ENCODE peak calls at places on chromosomes 7 and 10, in seven cellular contexts. One of them, this sample, is unnamed.

GRCh38 chr10:11161910-11162309 is 144.2 kb downstream of the CELF2 start:
- DNase-seq in RWPE2: no peak
- DNase-seq in A549: no peak
- DNase-seq in pancreas: no peak
- DNase-seq in effector memory CD4-positive, alpha-beta T cell: no peak
- DNase-seq in heart left ventricle: no peak
- DNase-seq in ascending aorta: no peak
- DNase-seq in this sample: no peak

GRCh38 chr10:98555011-98555619 is 108.4 kb upstream of the HPS1 start:
- DNase-seq in pancreas: no peak
- DNase-seq in effector memory CD4-positive, alpha-beta T cell: no peak
- DNase-seq in ascending aorta: no peak
- DNase-seq in heart left ventricle: no peak
- DNase-seq in A549: no peak
- DNase-seq in RWPE2: no peak
- DNase-seq in this sample: no peak

GRCh38 chr7:4204530-4205165 is 477.4 kb upstream of the FOXK1 start:
- DNase-seq in A549: peak; percentile 18
- DNase-seq in effector memory CD4-positive, alpha-beta T cell: no peak
- DNase-seq in pancreas: no peak
- DNase-seq in ascending aorta: no peak
- DNase-seq in RWPE2: no peak
- DNase-seq in heart left ventricle: no peak
- DNase-seq in this sample: no peak

GRCh38 chr7:80309971-80310549 is 175.4 kb downstream of the GNAI1 start:
- DNase-seq in pancreas: no peak
- DNase-seq in ascending aorta: no peak
- DNase-seq in effector memory CD4-positive, alpha-beta T cell: no peak
- DNase-seq in RWPE2: no peak
- DNase-seq in A549: no peak
- DNase-seq in heart left ventricle: no peak
- DNase-seq in this sample: no peak

GRCh38 chr7:128831994-128832879 is 2.0 kb downstream of the FLNC start:
- DNase-seq in pancreas: no peak
- DNase-seq in effector memory CD4-positive, alpha-beta T cell: no peak
- DNase-seq in A549: no peak
- DNase-seq in ascending aorta: no peak
- DNase-seq in heart left ventricle: peak; percentile 65
- DNase-seq in RWPE2: no peak
- DNase-seq in this sample: no peak

GRCh38 chr7:81173766-81174281 is 255.0 kb upstream of the SEMA3C start:
- DNase-seq in heart left ventricle: no peak
- DNase-seq in effector memory CD4-positive, alpha-beta T cell: no peak
- DNase-seq in ascending aorta: no peak
- DNase-seq in pancreas: no peak
- DNase-seq in RWPE2: no peak
- DNase-seq in A549: peak; percentile 89
- DNase-seq in this sample: no peak

GRCh38 chr10:61029411-61029810 is 85.4 kb upstream of the RHOBTB1 start:
- DNase-seq in ascending aorta: no peak
- DNase-seq in pancreas: no peak
- DNase-seq in heart left ventricle: no peak
- DNase-seq in RWPE2: no peak
- DNase-seq in effector memory CD4-positive, alpha-beta T cell: no peak
- DNase-seq in A549: no peak
- DNase-seq in this sample: no peak

GRCh38 chr7:65946895-65947294 is 35.1 kb downstream of the GUSB start:
- DNase-seq in heart left ventricle: no peak
- DNase-seq in A549: peak; percentile 78
- DNase-seq in pancreas: no peak
- DNase-seq in effector memory CD4-positive, alpha-beta T cell: no peak
- DNase-seq in ascending aorta: no peak
- DNase-seq in RWPE2: no peak
- DNase-seq in this sample: peak; percentile 11

GRCh38 chr10:113959383-113959760 is 84.3 kb upstream of the ADRB1 start:
- DNase-seq in effector memory CD4-positive, alpha-beta T cell: no peak
- DNase-seq in A549: peak; percentile 45
- DNase-seq in RWPE2: no peak
- DNase-seq in ascending aorta: no peak
- DNase-seq in pancreas: no peak
- DNase-seq in heart left ventricle: no peak
- DNase-seq in this sample: peak; percentile 88

GRCh38 chr7:143238289-143238995 is 16.6 kb downstream of the TAS2R40 start:
- DNase-seq in RWPE2: no peak
- DNase-seq in ascending aorta: no peak
- DNase-seq in A549: no peak
- DNase-seq in heart left ventricle: no peak
- DNase-seq in effector memory CD4-positive, alpha-beta T cell: no peak
- DNase-seq in pancreas: no peak
- DNase-seq in this sample: no peak

GRCh38 chr7:151060416-151061234 is 1.2 kb downstream of the SLC4A2 start:
- DNase-seq in heart left ventricle: no peak
- DNase-seq in RWPE2: no peak
- DNase-seq in ascending aorta: no peak
- DNase-seq in A549: peak; percentile 89
- DNase-seq in effector memory CD4-positive, alpha-beta T cell: no peak
- DNase-seq in pancreas: peak; percentile 78
- DNase-seq in this sample: peak; percentile 38

GRCh38 chr10:7551891-7552731 is 114.7 kb downstream of the ITIH5 start:
- DNase-seq in RWPE2: no peak
- DNase-seq in pancreas: no peak
- DNase-seq in effector memory CD4-positive, alpha-beta T cell: no peak
- DNase-seq in ascending aorta: no peak
- DNase-seq in heart left ventricle: peak; percentile 55
- DNase-seq in A549: no peak
- DNase-seq in this sample: no peak

GRCh38 chr7:33050425-33051318 is 11.9 kb downstream of the NT5C3A start:
- DNase-seq in pancreas: no peak
- DNase-seq in A549: peak; percentile 52
- DNase-seq in RWPE2: no peak
- DNase-seq in heart left ventricle: no peak
- DNase-seq in ascending aorta: no peak
- DNase-seq in effector memory CD4-positive, alpha-beta T cell: no peak
- DNase-seq in this sample: peak; percentile 76

GRCh38 chr10:102395677-102396197 is at the start of gene NFKB2:
- DNase-seq in A549: no peak
- DNase-seq in effector memory CD4-positive, alpha-beta T cell: no peak
- DNase-seq in ascending aorta: no peak
- DNase-seq in pancreas: no peak
- DNase-seq in heart left ventricle: no peak
- DNase-seq in RWPE2: no peak
- DNase-seq in this sample: peak; percentile 20

GRCh38 chr10:102394079-102394800 is 1.3 kb upstream of the NFKB2 start:
- DNase-seq in pancreas: peak; percentile 93
- DNase-seq in effector memory CD4-positive, alpha-beta T cell: peak; percentile 99
- DNase-seq in ascending aorta: peak; percentile 82
- DNase-seq in heart left ventricle: peak; percentile 96
- DNase-seq in RWPE2: peak; percentile 95
- DNase-seq in A549: peak; percentile 95
- DNase-seq in this sample: peak; percentile 93

GRCh38 chr10:102392306-102392705 is 3.2 kb upstream of the NFKB2 start:
- DNase-seq in ascending aorta: no peak
- DNase-seq in A549: no peak
- DNase-seq in effector memory CD4-positive, alpha-beta T cell: no peak
- DNase-seq in RWPE2: no peak
- DNase-seq in heart left ventricle: no peak
- DNase-seq in pancreas: no peak
- DNase-seq in this sample: no peak

GRCh38 chr10:102394801-102395676 is 466 bp upstream of the NFKB2 start:
- DNase-seq in RWPE2: no peak
- DNase-seq in pancreas: peak; percentile 92
- DNase-seq in A549: peak; percentile 88
- DNase-seq in heart left ventricle: peak; percentile 91
- DNase-seq in ascending aorta: peak; percentile 66
- DNase-seq in effector memory CD4-positive, alpha-beta T cell: peak; percentile 91
- DNase-seq in this sample: peak; percentile 82

DNA sequence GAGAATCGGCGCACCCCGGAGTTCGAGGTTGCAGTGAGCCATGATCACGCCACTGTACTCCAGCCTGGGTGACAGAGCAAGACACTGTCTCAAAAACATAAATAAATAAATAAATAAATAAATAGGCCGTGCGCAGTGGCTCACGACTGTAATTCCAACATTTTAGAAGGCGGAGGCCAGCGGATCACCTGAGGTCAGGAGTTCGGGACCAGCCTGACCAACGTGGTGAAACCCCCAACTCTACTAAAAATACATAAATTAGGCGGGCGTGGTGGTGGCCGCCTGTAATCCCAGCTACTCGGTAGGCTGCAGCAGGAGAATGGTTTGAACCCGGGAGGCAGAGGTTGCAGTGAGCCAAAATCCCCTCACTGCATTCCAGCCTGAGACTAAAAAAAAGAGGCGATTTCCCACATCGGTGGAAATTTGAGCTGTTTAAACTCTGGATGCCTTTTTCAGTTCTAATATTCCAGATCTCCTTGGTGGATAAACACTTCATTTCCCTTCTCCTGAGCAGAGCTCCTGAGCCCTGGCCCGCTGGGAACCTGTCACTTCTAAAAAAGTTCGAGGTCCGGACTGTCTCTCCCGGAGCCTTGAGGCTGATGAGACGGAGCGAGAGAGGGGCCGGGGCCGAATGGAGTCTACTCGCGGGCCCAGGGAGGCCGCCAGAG is 2.0 kb upstream of the NFKB2 start:
- DNase-seq in heart left ventricle: no peak
- DNase-seq in effector memory CD4-positive, alpha-beta T cell: no peak
- DNase-seq in pancreas: no peak
- DNase-seq in ascending aorta: no peak
- DNase-seq in A549: no peak
- DNase-seq in RWPE2: no peak
- DNase-seq in this sample: no peak
- H3K4me3 ChIP-seq in heart left ventricle: peak overlapping the region; percentile 64
- H3K4me3 ChIP-seq in effector memory CD4-positive, alpha-beta T cell: peak overlapping the region; percentile 84
- H3K4me3 ChIP-seq in pancreas: peak overlapping the region; percentile 77
- H3K4me3 ChIP-seq in ascending aorta: peak overlapping the region; percentile 85
- H3K4me3 ChIP-seq in A549: peak overlapping the region; percentile 56
- H3K4me3 ChIP-seq in RWPE2: peak overlapping the region; percentile 58
- H3K4me3 ChIP-seq in this sample: peak overlapping the region; percentile 65

DNA sequence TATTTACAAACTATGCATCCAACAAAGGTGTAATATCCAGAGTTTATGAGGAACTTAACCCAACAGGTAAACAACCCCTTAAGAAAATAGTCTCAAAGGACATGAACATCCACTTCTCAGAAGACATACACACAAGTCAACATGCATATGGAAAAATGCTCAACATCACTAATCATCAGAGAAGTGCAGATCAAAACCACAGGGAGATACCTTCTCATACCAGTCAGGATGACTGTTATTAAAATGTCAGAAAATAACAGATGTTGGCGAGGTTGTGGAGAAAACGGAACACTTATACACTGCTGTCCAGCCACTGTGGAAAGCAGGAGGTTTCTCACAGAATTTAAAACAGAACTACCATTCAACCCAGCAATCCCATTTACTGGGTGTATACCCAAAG is 84.0 kb downstream of the ADD3 start:
- DNase-seq in effector memory CD4-positive, alpha-beta T cell: no peak
- DNase-seq in pancreas: no peak
- DNase-seq in RWPE2: no peak
- DNase-seq in ascending aorta: no peak
- DNase-seq in A549: no peak
- DNase-seq in heart left ventricle: no peak
- DNase-seq in this sample: no peak
- H3K4me1 ChIP-seq in effector memory CD4-positive, alpha-beta T cell: peaks cover 7% of the 10 kb centered on the region
- H3K4me1 ChIP-seq in pancreas: no peaks in the 10 kb centered on the region
- H3K4me1 ChIP-seq in RWPE2: no peaks in the 10 kb centered on the region
- H3K4me1 ChIP-seq in ascending aorta: no peaks in the 10 kb centered on the region
- H3K4me1 ChIP-seq in A549: no peaks in the 10 kb centered on the region
- H3K4me1 ChIP-seq in heart left ventricle: peaks cover 4% of the 10 kb centered on the region
- H3K4me1 ChIP-seq in this sample: peaks cover 7% of the 10 kb centered on the region

DNA sequence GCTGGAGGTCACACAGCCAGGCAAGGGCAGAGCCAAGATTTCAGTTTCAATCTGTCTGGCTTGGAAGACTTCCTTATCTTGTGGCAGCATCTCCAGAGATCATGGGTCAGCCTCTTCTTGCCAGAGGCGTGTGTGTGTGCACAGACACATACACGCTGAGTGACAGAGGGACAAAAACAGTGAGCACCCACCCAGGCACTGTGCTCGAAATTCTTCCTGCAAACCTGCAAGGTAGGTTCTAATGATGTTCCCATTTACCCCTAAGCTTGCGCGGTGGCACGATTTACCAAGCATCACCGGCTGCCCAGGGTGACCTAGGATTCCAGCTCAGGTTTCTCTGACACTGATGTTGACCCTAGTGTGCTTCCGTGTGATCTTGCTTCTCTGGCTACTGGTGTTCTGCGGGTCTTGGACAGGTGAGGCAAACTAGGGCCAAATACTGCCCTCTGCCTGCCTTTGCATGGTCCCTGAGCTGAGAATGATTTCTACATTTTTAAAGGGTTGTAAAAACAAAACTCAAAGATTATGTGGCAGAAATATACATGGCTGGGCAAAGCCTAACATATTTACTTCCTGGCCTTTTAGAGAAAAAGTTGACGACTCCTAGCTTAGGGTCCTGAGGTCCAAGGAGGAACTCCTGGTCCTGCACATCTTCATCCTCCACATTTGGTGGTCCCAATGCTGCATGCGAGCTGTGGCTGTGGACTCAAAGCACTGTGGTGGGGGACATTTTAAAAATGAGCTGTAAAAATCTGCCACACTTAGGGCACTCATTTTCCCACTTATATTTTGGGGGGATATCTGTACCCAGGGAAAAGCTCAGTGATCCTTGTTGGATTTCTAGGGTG is 268.5 kb downstream of the RPS24 start:
- DNase-seq in A549: peak; percentile 22
- DNase-seq in heart left ventricle: no peak
- DNase-seq in ascending aorta: no peak
- DNase-seq in pancreas: no peak
- DNase-seq in effector memory CD4-positive, alpha-beta T cell: no peak
- DNase-seq in RWPE2: no peak
- DNase-seq in this sample: peak; percentile 11
- H3K4me3 ChIP-seq in A549: peak overlapping the region; percentile 58
- H3K4me3 ChIP-seq in heart left ventricle: peak overlapping the region; percentile 54
- H3K4me3 ChIP-seq in ascending aorta: peak overlapping the region; percentile 66
- H3K4me3 ChIP-seq in pancreas: no peak overlapping the region
- H3K4me3 ChIP-seq in effector memory CD4-positive, alpha-beta T cell: peak overlapping the region; percentile 74
- H3K4me3 ChIP-seq in RWPE2: peak overlapping the region; percentile 44
- H3K4me3 ChIP-seq in this sample: peak overlapping the region; percentile 58

DNA sequence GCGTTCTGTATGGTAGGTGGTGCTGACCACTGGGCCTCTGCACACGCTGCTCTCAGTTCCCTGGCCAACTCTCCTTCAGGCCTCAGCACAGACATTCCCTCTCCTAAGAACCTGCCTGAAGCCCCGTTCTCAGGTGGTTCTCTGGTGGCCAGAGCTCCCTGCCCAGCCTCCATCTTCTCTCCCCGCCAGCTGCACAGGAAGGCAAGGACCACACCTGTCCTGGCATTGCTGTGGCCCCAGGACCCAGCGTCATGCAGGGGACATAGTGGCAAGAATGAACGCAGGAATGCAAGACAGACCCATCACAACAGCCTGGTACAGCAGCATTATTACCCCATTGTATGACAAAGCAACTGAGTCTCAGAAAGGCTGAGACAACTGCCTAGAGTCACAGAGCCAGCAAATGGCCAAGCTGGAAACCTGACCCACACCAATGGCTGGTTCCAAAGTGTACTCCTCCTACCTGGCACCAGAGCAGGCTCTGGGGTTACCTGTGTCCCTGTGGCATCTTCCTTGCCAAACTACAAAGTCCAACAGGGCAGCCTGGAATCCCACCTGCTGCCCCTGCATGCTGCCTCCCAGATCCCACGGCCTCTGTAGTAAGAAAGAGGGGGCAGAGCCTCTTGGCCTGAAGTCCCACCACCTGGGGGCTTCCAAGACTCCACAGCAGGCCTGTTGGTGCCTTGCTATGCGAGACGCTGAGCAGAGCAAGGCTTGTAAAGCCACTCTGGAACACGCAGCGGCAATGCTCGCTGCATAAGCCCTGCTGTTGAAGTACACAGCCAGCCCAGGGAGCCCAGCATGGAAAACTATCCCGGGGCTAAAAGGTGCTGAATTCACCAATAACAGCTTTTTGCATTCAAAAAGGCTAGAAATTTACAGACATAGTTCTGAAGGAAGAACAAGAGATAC is 73.3 kb downstream of the CHST15 start:
- DNase-seq in A549: no peak
- DNase-seq in ascending aorta: no peak
- DNase-seq in heart left ventricle: no peak
- DNase-seq in pancreas: no peak
- DNase-seq in RWPE2: no peak
- DNase-seq in effector memory CD4-positive, alpha-beta T cell: no peak
- DNase-seq in this sample: no peak
- H3K4me1 ChIP-seq in A549: no peaks in the 10 kb centered on the region
- H3K4me1 ChIP-seq in ascending aorta: no peaks in the 10 kb centered on the region
- H3K4me1 ChIP-seq in heart left ventricle: no peaks in the 10 kb centered on the region
- H3K4me1 ChIP-seq in pancreas: no peaks in the 10 kb centered on the region
- H3K4me1 ChIP-seq in RWPE2: peaks cover 16% of the 10 kb centered on the region
- H3K4me1 ChIP-seq in effector memory CD4-positive, alpha-beta T cell: no peaks in the 10 kb centered on the region
- H3K4me1 ChIP-seq in this sample: no peaks in the 10 kb centered on the region